ENCODE peak calls at places on chromosome 3, in eight cellular contexts. U is AG04450; I is coronary artery; Y is naive thymus-derived CD4-positive, alpha-beta T cell; N is body of pancreas; F is epithelial cell of proximal tubule; R is Peyer's patch; P is pancreas. O is an unnamed sample.

GRCh38 chr3:38834110-38834509 is 18.1 kb upstream of the SCN10A start:
- DNase-seq in Y (no peak), F (no peak), R (peak; percentile 55), U (peak; percentile 55), N (no peak), P (no peak), I (no peak), O (peak; percentile 92)

GRCh38 chr3:101638262-101638745 is 38.6 kb downstream of the ZBTB11 start:
- DNase-seq in Y (no peak), R (no peak), U (no peak), F (no peak), P (no peak), N (no peak), I (peak; percentile 28), O (peak; percentile 14)

GRCh38 chr3:43905157-43905556 is 214.4 kb downstream of the ABHD5 start:
- DNase-seq in R (no peak), N (no peak), P (no peak), U (no peak), I (no peak), F (no peak), Y (no peak), O (no peak)

GRCh38 chr3:39157359-39157758 is 4.0 kb upstream of the CSRNP1 start:
- DNase-seq in P (no peak), R (no peak), N (no peak), U (no peak), I (no peak), Y (no peak), F (no peak), O (no peak)

GRCh38 chr3:122603056-122603455 is 25.6 kb downstream of the PARP15 start:
- DNase-seq in R (no peak), P (no peak), I (no peak), U (no peak), N (no peak), F (no peak), Y (no peak), O (no peak)

GRCh38 chr3:126557761-126558160 is 971 bp downstream of the C3orf22 start:
- DNase-seq in I (no peak), U (no peak), F (no peak), Y (no peak), R (no peak), N (no peak), P (no peak), O (no peak)

GRCh38 chr3:129576514-129577345 is 29.7 kb downstream of the PLXND1 start:
- DNase-seq in F (no peak), I (no peak), N (peak; percentile 79), R (peak; percentile 95), Y (peak; percentile 67), U (no peak), P (peak; percentile 55), O (no peak)

GRCh38 chr3:14177580-14178246 is 688 bp downstream of the XPC start:
- DNase-seq in U (no peak), N (no peak), P (no peak), F (no peak), R (no peak), Y (no peak), I (no peak), O (peak; percentile 17)

GRCh38 chr3:44880284-44880683 is 5.9 kb downstream of the TGM4 start:
- DNase-seq in Y (no peak), U (no peak), N (no peak), R (no peak), I (no peak), P (no peak), F (no peak), O (peak; percentile 49)

GRCh38 chr3:192060160-192060783 is 599.3 kb downstream of the PYDC2 start:
- DNase-seq in N (no peak), I (no peak), Y (no peak), F (peak; percentile 49), R (no peak), P (no peak), U (no peak), O (no peak)

GRCh38 chr3:143150979-143151726 is 31.6 kb downstream of the CHST2 start:
- DNase-seq in Y (no peak), P (no peak), N (peak; percentile 17), R (no peak), I (no peak), F (no peak), U (no peak), O (no peak)

GRCh38 chr3:157755254-157755653 is 252.0 kb upstream of the VEPH1 start:
- DNase-seq in I (no peak), N (no peak), Y (no peak), F (no peak), P (no peak), R (no peak), U (no peak), O (no peak)

GRCh38 chr3:12518266-12519028 is 26.9 kb downstream of the MKRN2OS start:
- DNase-seq in U (no peak), R (no peak), N (no peak), P (no peak), F (no peak), I (no peak), Y (no peak), O (no peak)

GRCh38 chr3:42490243-42490642 is 12.2 kb upstream of the VIPR1 start:
- DNase-seq in U (no peak), P (peak; percentile 87), N (peak; percentile 95), F (no peak), Y (no peak), I (peak; percentile 76), R (peak; percentile 69), O (peak; percentile 49)
- H3K4me3 ChIP-seq in U (no peak overlapping the region), P (no peak overlapping the region), N (no peak overlapping the region), F (no peak overlapping the region), Y (no peak overlapping the region), I (no peak overlapping the region), R (no peak overlapping the region), O (no peak overlapping the region)

GRCh38 chr3:46979958-46980497 is 562 bp downstream of the NBEAL2 start:
- DNase-seq in U (no peak), I (no peak), P (peak; percentile 76), R (peak; percentile 68), N (peak; percentile 43), Y (no peak), F (no peak), O (no peak)

GRCh38 chr3:46984591-46985459 is 5.4 kb downstream of the NBEAL2 start:
- DNase-seq in N (no peak), P (peak; percentile 13), Y (no peak), U (no peak), I (no peak), F (no peak), R (no peak), O (no peak)

GRCh38 chr3:46985588-46985987 is 6.1 kb downstream of the NBEAL2 start:
- DNase-seq in U (no peak), I (no peak), P (peak; percentile 22), N (no peak), R (no peak), Y (no peak), F (no peak), O (no peak)

GRCh38 chr3:46981932-46982471 is 2.5 kb downstream of the NBEAL2 start:
- DNase-seq in U (no peak), R (no peak), F (no peak), I (no peak), Y (no peak), P (peak; percentile 49), N (peak; percentile 58), O (no peak)

GRCh38 chr3:46982581-46982980 is 3.1 kb downstream of the NBEAL2 start:
- DNase-seq in P (peak; percentile 11), U (no peak), Y (no peak), I (no peak), R (no peak), N (no peak), F (no peak), O (no peak)
- H3K4me3 ChIP-seq in P (no peak overlapping the region), U (no peak overlapping the region), Y (no peak overlapping the region), I (no peak overlapping the region), R (no peak overlapping the region), N (no peak overlapping the region), F (no peak overlapping the region), O (no peak overlapping the region)

GRCh38 chr3:52649461-52650210 is 36.1 kb downstream of the PBRM1 start:
- DNase-seq in U (no peak), I (no peak), R (no peak), P (no peak), F (no peak), Y (no peak), N (no peak), O (no peak)
- H3K4me3 ChIP-seq in U (no peak overlapping the region), I (no peak overlapping the region), R (no peak overlapping the region), P (no peak overlapping the region), F (no peak overlapping the region), Y (no peak overlapping the region), N (no peak overlapping the region), O (no peak overlapping the region)

GRCh38 chr3:23319913-23320312 is 116.8 kb downstream of the UBE2E2 start:
- DNase-seq in Y (no peak), I (no peak), N (no peak), U (no peak), P (no peak), R (no peak), F (no peak), O (no peak)
- H3K4me3 ChIP-seq in Y (no peak overlapping the region), I (no peak overlapping the region), N (no peak overlapping the region), U (no peak overlapping the region), P (no peak overlapping the region), R (no peak overlapping the region), F (no peak overlapping the region), O (no peak overlapping the region)

GRCh38 chr3:22392859-22393258 is 641.8 kb upstream of the ZNF385D start:
- DNase-seq in I (no peak), F (no peak), N (no peak), Y (no peak), R (no peak), P (no peak), U (no peak), O (no peak)
- H3K4me3 ChIP-seq in I (no peak overlapping the region), F (no peak overlapping the region), N (no peak overlapping the region), Y (no peak overlapping the region), R (no peak overlapping the region), P (no peak overlapping the region), U (no peak overlapping the region), O (no peak overlapping the region)

GRCh38 chr3:170863768-170864167 is 6.2 kb downstream of the RPL22L1 start:
- DNase-seq in U (no peak), Y (no peak), I (no peak), R (no peak), P (no peak), N (no peak), F (no peak), O (no peak)
- H3K4me3 ChIP-seq in U (no peak overlapping the region), Y (no peak overlapping the region), I (no peak overlapping the region), R (no peak overlapping the region), P (no peak overlapping the region), N (no peak overlapping the region), F (no peak overlapping the region), O (no peak overlapping the region)

GRCh38 chr3:57161131-57161538 is 4.0 kb downstream of the IL17RD start:
- DNase-seq in N (no peak), R (no peak), I (no peak), U (no peak), Y (no peak), F (no peak), P (no peak), O (no peak)

GRCh38 chr3:57160046-57160730 is 5.0 kb downstream of the IL17RD start:
- DNase-seq in U (no peak), N (no peak), I (no peak), F (no peak), P (no peak), R (no peak), Y (no peak), O (no peak)

GRCh38 chr3:57160731-57161086 is 4.4 kb downstream of the IL17RD start:
- DNase-seq in Y (no peak), I (no peak), N (no peak), F (no peak), U (no peak), P (no peak), R (no peak), O (no peak)

GRCh38 chr3:57163751-57164150 is 1.4 kb downstream of the IL17RD start:
- DNase-seq in Y (no peak), F (no peak), N (no peak), P (no peak), R (no peak), I (no peak), U (no peak), O (no peak)

GRCh38 chr3:57161915-57162314 is 3.2 kb downstream of the IL17RD start:
- DNase-seq in N (no peak), R (no peak), F (no peak), U (no peak), I (no peak), Y (no peak), P (no peak), O (no peak)
- H3K4me3 ChIP-seq in N (no peak overlapping the region), R (no peak overlapping the region), F (no peak overlapping the region), U (no peak overlapping the region), I (no peak overlapping the region), Y (no peak overlapping the region), P (no peak overlapping the region), O (no peak overlapping the region)